ENCODE peak calls at places on chromosomes 2 and 18, in six cellular contexts. P is left ventricle myocardium inferior, Z is Caco-2, X is neural crest cell, K is lower lobe of right lung, U is B cell. T is an unnamed sample.

GRCh38 chr2:236554629-236555282 is 14.9 kb upstream of the ACKR3 start:
- DNase-seq in P (no peak), Z (no peak), X (no peak), K (no peak), U (peak), T (no peak)

GRCh38 chr2:101380376-101380775 is 6.9 kb downstream of the CREG2 start:
- DNase-seq in P (peak), Z (no peak), X (no peak), K (no peak), U (no peak), T (no peak)

GRCh38 chr2:100983684-100984310 is 18.3 kb upstream of the RPL31 start:
- DNase-seq in P (no peak), Z (no peak), X (no peak), K (no peak), U (no peak), T (no peak)

GRCh38 chr2:240620859-240621258 is 4.4 kb upstream of the GPR35 start:
- DNase-seq in P (no peak), Z (no peak), X (no peak), K (peak), U (peak), T (no peak)

GRCh38 chr2:44233450-44234128 is 41.7 kb upstream of the SLC3A1 start:
- DNase-seq in P (no peak), Z (no peak), X (no peak), K (no peak), U (no peak), T (no peak)

GRCh38 chr2:23449413-23449812 is 64.4 kb downstream of the KLHL29 start:
- DNase-seq in P (no peak), Z (no peak), X (no peak), K (no peak), U (no peak), T (no peak)

GRCh38 chr18:23189768-23190661 is 54.7 kb downstream of the CABLES1 start:
- DNase-seq in P (no peak), Z (no peak), X (no peak), K (peak), U (no peak), T (no peak)

GRCh38 chr2:31748041-31748440 is 167.3 kb upstream of the SRD5A2 start:
- DNase-seq in P (no peak), Z (no peak), X (no peak), K (no peak), U (no peak), T (no peak)

GRCh38 chr2:235634435-235635152 is 140.8 kb downstream of the AGAP1 start:
- DNase-seq in P (no peak), Z (no peak), X (no peak), K (no peak), U (no peak), T (no peak)

GRCh38 chr18:49055787-49056186 is 105.0 kb upstream of the SMAD7 start:
- DNase-seq in P (peak), Z (no peak), X (no peak), K (peak), U (peak), T (peak)

GRCh38 chr18:61954347-61954746 is 61.5 kb upstream of the RNF152 start:
- DNase-seq in P (no peak), Z (no peak), X (no peak), K (no peak), U (no peak), T (no peak)

GRCh38 chr2:20005067-20005627 is 7.3 kb downstream of the MATN3 start:
- DNase-seq in P (no peak), Z (no peak), X (no peak), K (no peak), U (no peak), T (no peak)

GRCh38 chr2:88199912-88200682 is 30.0 kb downstream of the THNSL2 start:
- DNase-seq in P (peak), Z (no peak), X (peak), K (peak), U (peak), T (no peak)

GRCh38 chr18:60182223-60182622 is 190.4 kb downstream of the MC4R start:
- DNase-seq in P (no peak), Z (no peak), X (no peak), K (no peak), U (no peak), T (no peak)

GRCh38 chr2:117126656-117127055 is 687.8 kb upstream of the DDX18 start:
- DNase-seq in P (no peak), Z (no peak), X (no peak), K (no peak), U (no peak), T (no peak)

GRCh38 chr18:61831071-61831470 is 61.7 kb downstream of the RNF152 start:
- DNase-seq in P (no peak), Z (no peak), X (no peak), K (no peak), U (no peak), T (no peak)

GRCh38 chr2:219042750-219043149 is 1.4 kb upstream of the CFAP65 start:
- DNase-seq in P (no peak), Z (no peak), X (no peak), K (no peak), U (no peak), T (no peak)

GRCh38 chr2:139885921-139886498 is 1105.8 kb upstream of the NXPH2 start:
- DNase-seq in P (no peak), Z (no peak), X (no peak), K (no peak), U (no peak), T (no peak)

GRCh38 chr2:234249873-234250272 is 199.4 kb downstream of the SPP2 start:
- DNase-seq in P (no peak), Z (no peak), X (no peak), K (no peak), U (no peak), T (no peak)

GRCh38 chr2:234247453-234248180 is 197.1 kb downstream of the SPP2 start:
- DNase-seq in P (no peak), Z (no peak), X (no peak), K (no peak), U (no peak), T (no peak)

GRCh38 chr2:234245945-234246344 is 195.4 kb downstream of the SPP2 start:
- DNase-seq in P (no peak), Z (no peak), X (no peak), K (no peak), U (no peak), T (no peak)

GRCh38 chr2:234251326-234252271 is 201.1 kb downstream of the SPP2 start:
- DNase-seq in P (no peak), Z (peak), X (no peak), K (no peak), U (no peak), T (no peak)

GRCh38 chr2:234249006-234249405 is 198.5 kb downstream of the SPP2 start:
- DNase-seq in P (no peak), Z (no peak), X (no peak), K (no peak), U (no peak), T (no peak)
- TF ChIP-seq CTCF in P (no peak), Z (no peak), X (no peak), K (no peak), U (no peak), T (no peak)

GRCh38 chr2:164498841-164499240 is 122.4 kb downstream of the GRB14 start:
- DNase-seq in P (no peak), Z (no peak), X (no peak), K (no peak), U (no peak), T (no peak)

GRCh38 chr2:164504253-164504652 is 117.0 kb downstream of the GRB14 start:
- DNase-seq in P (no peak), Z (peak), X (no peak), K (no peak), U (no peak), T (no peak)
- TF ChIP-seq CTCF in P (peak), Z (peak), X (peak), K (no peak), U (no peak), T (no peak)

GRCh38 chr2:232551776-232552175 is 1.3 kb downstream of the EIF4E2 start:
- DNase-seq in P (no peak), Z (no peak), X (no peak), K (no peak), U (no peak), T (no peak)

GRCh38 chr2:232547991-232548390 is 2.4 kb downstream of the TIGD1 start:
- DNase-seq in P (no peak), Z (no peak), X (no peak), K (no peak), U (no peak), T (no peak)

GRCh38 chr2:232550351-232551261 is at the start of the genes EIF4E2 and TIGD1:
- DNase-seq in P (peak), Z (peak), X (peak), K (peak), U (peak), T (peak)

GRCh38 chr2:232549655-232550350 is 554 bp downstream of the TIGD1 start:
- DNase-seq in P (no peak), Z (no peak), X (no peak), K (no peak), U (no peak), T (no peak)

GRCh38 chr2:232551289-232551688 is 800 bp downstream of the EIF4E2 start:
- DNase-seq in P (no peak), Z (no peak), X (no peak), K (no peak), U (no peak), T (no peak)
- TF ChIP-seq CTCF in P (no peak), Z (no peak), X (no peak), K (no peak), U (no peak), T (no peak)

GRCh38 chr18:7321831-7322230 is 90.9 kb downstream of the LRRC30 start:
- DNase-seq in P (no peak), Z (no peak), X (no peak), K (no peak), U (no peak), T (no peak)
- TF ChIP-seq CTCF in P (no peak), Z (no peak), X (no peak), K (no peak), U (no peak), T (no peak)

DNA sequence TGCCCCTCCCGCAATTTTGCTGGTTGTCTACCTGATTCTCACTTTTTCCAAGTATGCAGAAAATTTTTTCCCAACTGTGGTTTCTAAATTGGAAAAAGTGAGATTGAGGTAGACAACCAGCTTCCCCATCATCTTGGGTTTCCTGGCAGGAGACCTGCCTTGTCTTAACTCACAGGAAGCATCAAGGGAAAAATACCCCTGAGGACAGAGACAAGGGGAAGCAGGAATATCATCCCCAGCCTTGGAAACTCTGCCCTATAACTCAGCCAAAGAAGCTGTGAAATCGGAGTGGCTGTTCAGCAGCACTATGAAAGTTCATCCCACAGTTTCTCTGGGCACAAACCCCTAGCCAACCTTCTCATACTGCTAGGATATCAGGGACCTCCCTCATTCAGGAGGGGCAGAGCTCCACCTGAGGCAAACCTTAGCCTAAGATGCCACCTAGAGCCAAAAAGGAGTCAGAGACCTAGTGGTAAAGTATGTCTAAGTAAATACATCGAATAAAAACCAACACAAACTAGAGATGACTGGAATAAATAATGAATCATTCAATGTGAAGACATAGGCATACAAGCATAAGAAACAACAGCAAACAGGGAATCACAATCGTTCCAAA is 68.2 kb downstream of the ZSWIM2 start:
- DNase-seq in P (no peak), Z (peak), X (no peak), K (no peak), U (no peak), T (no peak)
- TF ChIP-seq CTCF in P (no peak), Z (peak), X (peak), K (no peak), U (no peak), T (no peak)

GRCh38 chr2:175036582-175037018 is 31.4 kb upstream of the CHN1 start:
- DNase-seq in P (no peak), Z (no peak), X (no peak), K (no peak), U (peak), T (no peak)
- TF ChIP-seq CTCF in P (peak), Z (peak), X (peak), K (peak), U (peak), T (peak)

GRCh38 chr2:217466799-217467198 is 536.0 kb downstream of the TNS1 start:
- DNase-seq in P (no peak), Z (no peak), X (no peak), K (no peak), U (no peak), T (no peak)

GRCh38 chr2:217466104-217466503 is 536.7 kb downstream of the TNS1 start:
- DNase-seq in P (no peak), Z (no peak), X (no peak), K (no peak), U (no peak), T (no peak)

GRCh38 chr2:217467331-217467730 is 535.5 kb downstream of the TNS1 start:
- DNase-seq in P (no peak), Z (no peak), X (no peak), K (no peak), U (no peak), T (no peak)

GRCh38 chr2:217469203-217469810 is 533.5 kb downstream of the TNS1 start:
- DNase-seq in P (no peak), Z (no peak), X (no peak), K (no peak), U (no peak), T (no peak)

GRCh38 chr2:217468042-217468441 is 534.8 kb downstream of the TNS1 start:
- DNase-seq in P (no peak), Z (no peak), X (no peak), K (no peak), U (no peak), T (no peak)
- TF ChIP-seq CTCF in P (no peak), Z (no peak), X (peak), K (no peak), U (no peak), T (no peak)

DNA sequence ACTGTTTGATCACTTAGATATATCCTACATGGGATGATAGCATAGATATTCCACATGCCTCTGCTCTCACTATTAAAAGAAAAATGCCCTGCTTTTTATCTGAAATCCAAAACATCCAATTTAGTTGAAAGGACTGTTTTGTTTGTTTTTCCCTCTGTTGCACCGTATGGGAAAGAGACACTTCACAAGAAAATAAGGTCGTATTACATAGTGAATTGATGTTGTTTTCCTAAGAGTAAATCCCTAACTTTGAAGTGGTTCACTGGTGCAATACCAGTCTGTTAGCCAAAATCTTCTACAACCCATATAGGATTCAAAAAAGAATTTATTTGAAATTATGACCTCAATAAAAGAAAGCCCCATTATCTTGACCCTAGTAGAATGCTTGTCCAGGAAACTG is 18.1 kb downstream of the TGFA start:
- DNase-seq in P (no peak), Z (no peak), X (no peak), K (no peak), U (no peak), T (no peak)
- TF ChIP-seq CTCF in P (no peak), Z (no peak), X (no peak), K (no peak), U (no peak), T (no peak)